ENCODE peak calls at places on chromosomes 3 and 15, in seven cellular contexts. One of them, this sample, is unnamed.

GRCh38 chr3:173983353-173983752 is 585.8 kb downstream of the NLGN1 start:
- DNase-seq in upper lobe of left lung: no peak
- DNase-seq in breast epithelium: no peak
- DNase-seq in AG09309: no peak
- DNase-seq in gastrocnemius medialis: no peak
- DNase-seq in OCI-LY7: no peak
- DNase-seq in choroid plexus epithelial cell: no peak
- DNase-seq in this sample: peak

GRCh38 chr3:39848365-39848764 is 39.0 kb downstream of the MYRIP start:
- DNase-seq in upper lobe of left lung: no peak
- DNase-seq in AG09309: no peak
- DNase-seq in breast epithelium: no peak
- DNase-seq in gastrocnemius medialis: no peak
- DNase-seq in OCI-LY7: no peak
- DNase-seq in choroid plexus epithelial cell: no peak
- DNase-seq in this sample: no peak

GRCh38 chr3:175068587-175068986 is 209.5 kb downstream of the NAALADL2 start:
- DNase-seq in choroid plexus epithelial cell: no peak
- DNase-seq in AG09309: no peak
- DNase-seq in breast epithelium: no peak
- DNase-seq in upper lobe of left lung: no peak
- DNase-seq in OCI-LY7: no peak
- DNase-seq in gastrocnemius medialis: no peak
- DNase-seq in this sample: no peak

GRCh38 chr15:40266828-40267304 is 16.0 kb downstream of the ANKRD63 start:
- DNase-seq in breast epithelium: no peak
- DNase-seq in upper lobe of left lung: peak
- DNase-seq in OCI-LY7: no peak
- DNase-seq in choroid plexus epithelial cell: peak
- DNase-seq in gastrocnemius medialis: no peak
- DNase-seq in AG09309: peak
- DNase-seq in this sample: peak

GRCh38 chr15:31128477-31128876 is 27.0 kb upstream of the TRPM1 start:
- DNase-seq in upper lobe of left lung: no peak
- DNase-seq in gastrocnemius medialis: no peak
- DNase-seq in AG09309: no peak
- DNase-seq in choroid plexus epithelial cell: no peak
- DNase-seq in breast epithelium: no peak
- DNase-seq in OCI-LY7: no peak
- DNase-seq in this sample: no peak

GRCh38 chr3:40191850-40192448 is 117.6 kb upstream of the EIF1B start:
- DNase-seq in choroid plexus epithelial cell: peak
- DNase-seq in gastrocnemius medialis: no peak
- DNase-seq in OCI-LY7: peak
- DNase-seq in upper lobe of left lung: peak
- DNase-seq in breast epithelium: no peak
- DNase-seq in AG09309: no peak
- DNase-seq in this sample: no peak

GRCh38 chr3:142210144-142210543 is 15.2 kb downstream of the GK5 start:
- DNase-seq in OCI-LY7: no peak
- DNase-seq in upper lobe of left lung: no peak
- DNase-seq in gastrocnemius medialis: no peak
- DNase-seq in choroid plexus epithelial cell: peak
- DNase-seq in breast epithelium: no peak
- DNase-seq in AG09309: no peak
- DNase-seq in this sample: no peak

GRCh38 chr3:31550452-31551251 is 17.9 kb downstream of the STT3B start:
- DNase-seq in upper lobe of left lung: no peak
- DNase-seq in gastrocnemius medialis: no peak
- DNase-seq in OCI-LY7: peak
- DNase-seq in choroid plexus epithelial cell: peak
- DNase-seq in breast epithelium: no peak
- DNase-seq in AG09309: no peak
- DNase-seq in this sample: no peak

GRCh38 chr15:100107606-100108225 is 234.1 kb downstream of the ADAMTS17 start:
- DNase-seq in breast epithelium: no peak
- DNase-seq in choroid plexus epithelial cell: no peak
- DNase-seq in gastrocnemius medialis: no peak
- DNase-seq in AG09309: no peak
- DNase-seq in OCI-LY7: no peak
- DNase-seq in upper lobe of left lung: no peak
- DNase-seq in this sample: no peak

GRCh38 chr3:177519588-177519987 is 322.3 kb upstream of the TBL1XR1 start:
- DNase-seq in AG09309: no peak
- DNase-seq in breast epithelium: no peak
- DNase-seq in OCI-LY7: no peak
- DNase-seq in choroid plexus epithelial cell: no peak
- DNase-seq in gastrocnemius medialis: no peak
- DNase-seq in upper lobe of left lung: no peak
- DNase-seq in this sample: no peak

GRCh38 chr3:56926513-56927282 is 124.9 kb upstream of the ARHGEF3 start:
- DNase-seq in AG09309: peak
- DNase-seq in OCI-LY7: no peak
- DNase-seq in gastrocnemius medialis: no peak
- DNase-seq in upper lobe of left lung: no peak
- DNase-seq in choroid plexus epithelial cell: peak
- DNase-seq in breast epithelium: no peak
- DNase-seq in this sample: peak

GRCh38 chr15:80967451-80967850 is 22.2 kb downstream of the MESD start:
- DNase-seq in AG09309: no peak
- DNase-seq in OCI-LY7: no peak
- DNase-seq in choroid plexus epithelial cell: peak
- DNase-seq in upper lobe of left lung: no peak
- DNase-seq in breast epithelium: no peak
- DNase-seq in gastrocnemius medialis: no peak
- DNase-seq in this sample: peak

GRCh38 chr3:134749802-134750553 is 45.1 kb upstream of the EPHB1 start:
- DNase-seq in AG09309: no peak
- DNase-seq in gastrocnemius medialis: no peak
- DNase-seq in breast epithelium: no peak
- DNase-seq in choroid plexus epithelial cell: no peak
- DNase-seq in upper lobe of left lung: no peak
- DNase-seq in OCI-LY7: no peak
- DNase-seq in this sample: no peak

GRCh38 chr3:111616417-111617105 is 21.4 kb upstream of the ZBED2 start:
- DNase-seq in AG09309: no peak
- DNase-seq in choroid plexus epithelial cell: peak
- DNase-seq in OCI-LY7: peak
- DNase-seq in gastrocnemius medialis: no peak
- DNase-seq in upper lobe of left lung: peak
- DNase-seq in breast epithelium: no peak
- DNase-seq in this sample: no peak

GRCh38 chr15:29088666-29089065 is 181.0 kb downstream of the NSMCE3 start:
- DNase-seq in breast epithelium: no peak
- DNase-seq in AG09309: no peak
- DNase-seq in upper lobe of left lung: no peak
- DNase-seq in OCI-LY7: no peak
- DNase-seq in choroid plexus epithelial cell: no peak
- DNase-seq in gastrocnemius medialis: no peak
- DNase-seq in this sample: no peak

GRCh38 chr3:183536238-183536880 is 19.1 kb downstream of the KLHL6 start:
- DNase-seq in upper lobe of left lung: no peak
- DNase-seq in AG09309: no peak
- DNase-seq in gastrocnemius medialis: no peak
- DNase-seq in choroid plexus epithelial cell: no peak
- DNase-seq in OCI-LY7: peak
- DNase-seq in breast epithelium: no peak
- DNase-seq in this sample: no peak

GRCh38 chr15:40010681-40011080 is 28.3 kb downstream of the SRP14 start:
- DNase-seq in upper lobe of left lung: no peak
- DNase-seq in breast epithelium: no peak
- DNase-seq in OCI-LY7: no peak
- DNase-seq in gastrocnemius medialis: peak
- DNase-seq in AG09309: peak
- DNase-seq in choroid plexus epithelial cell: peak
- DNase-seq in this sample: peak

GRCh38 chr15:94432279-94432678 is 200.9 kb downstream of the MCTP2 start:
- DNase-seq in breast epithelium: no peak
- DNase-seq in AG09309: no peak
- DNase-seq in upper lobe of left lung: no peak
- DNase-seq in gastrocnemius medialis: no peak
- DNase-seq in OCI-LY7: no peak
- DNase-seq in choroid plexus epithelial cell: no peak
- DNase-seq in this sample: no peak

GRCh38 chr3:42601898-42602581 is 1.6 kb downstream of the NKTR start:
- DNase-seq in choroid plexus epithelial cell: peak
- DNase-seq in breast epithelium: no peak
- DNase-seq in AG09309: no peak
- DNase-seq in upper lobe of left lung: no peak
- DNase-seq in gastrocnemius medialis: no peak
- DNase-seq in OCI-LY7: peak
- DNase-seq in this sample: no peak

DNA sequence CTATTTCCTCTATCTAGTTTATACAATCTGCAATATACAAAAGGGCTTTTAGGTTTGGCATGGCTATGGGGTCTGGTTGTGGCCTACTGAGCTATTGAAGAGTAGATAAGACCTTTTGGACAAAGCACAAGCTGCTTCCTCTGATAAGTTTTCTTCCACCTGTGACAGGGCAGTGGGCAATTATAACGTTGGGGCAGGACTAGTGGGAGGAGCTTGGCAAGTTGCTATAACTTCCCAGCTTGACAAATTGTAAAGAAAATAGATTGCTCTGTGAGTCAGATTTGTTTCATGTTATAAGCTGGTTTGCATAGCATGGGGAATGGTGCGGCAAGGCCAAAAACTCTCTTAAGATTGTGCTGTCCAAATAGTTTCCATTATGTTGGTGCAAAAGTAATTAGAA is 64.9 kb downstream of the SLC7A14 start:
- DNase-seq in upper lobe of left lung: no peak
- DNase-seq in choroid plexus epithelial cell: no peak
- DNase-seq in gastrocnemius medialis: no peak
- DNase-seq in OCI-LY7: no peak
- DNase-seq in AG09309: no peak
- DNase-seq in breast epithelium: no peak
- DNase-seq in this sample: no peak
- H3K4me3 ChIP-seq in upper lobe of left lung: no peak
- H3K4me3 ChIP-seq in choroid plexus epithelial cell: no peak
- H3K4me3 ChIP-seq in gastrocnemius medialis: no peak
- H3K4me3 ChIP-seq in OCI-LY7: no peak
- H3K4me3 ChIP-seq in AG09309: no peak
- H3K4me3 ChIP-seq in breast epithelium: no peak
- H3K4me3 ChIP-seq in this sample: no peak

GRCh38 chr3:187735383-187735782 is 9.9 kb downstream of the BCL6 start:
- DNase-seq in choroid plexus epithelial cell: peak
- DNase-seq in upper lobe of left lung: no peak
- DNase-seq in breast epithelium: no peak
- DNase-seq in AG09309: no peak
- DNase-seq in OCI-LY7: no peak
- DNase-seq in gastrocnemius medialis: no peak
- DNase-seq in this sample: no peak

GRCh38 chr3:187737401-187738088 is 7.7 kb downstream of the BCL6 start:
- DNase-seq in gastrocnemius medialis: no peak
- DNase-seq in choroid plexus epithelial cell: peak
- DNase-seq in upper lobe of left lung: peak
- DNase-seq in OCI-LY7: no peak
- DNase-seq in AG09309: no peak
- DNase-seq in breast epithelium: peak
- DNase-seq in this sample: no peak

GRCh38 chr3:187738089-187738399 is 7.2 kb downstream of the BCL6 start:
- DNase-seq in AG09309: no peak
- DNase-seq in breast epithelium: no peak
- DNase-seq in OCI-LY7: no peak
- DNase-seq in upper lobe of left lung: no peak
- DNase-seq in gastrocnemius medialis: no peak
- DNase-seq in choroid plexus epithelial cell: no peak
- DNase-seq in this sample: no peak

GRCh38 chr3:187735837-187736236 is 9.4 kb downstream of the BCL6 start:
- DNase-seq in gastrocnemius medialis: peak
- DNase-seq in OCI-LY7: no peak
- DNase-seq in choroid plexus epithelial cell: no peak
- DNase-seq in upper lobe of left lung: no peak
- DNase-seq in breast epithelium: no peak
- DNase-seq in AG09309: no peak
- DNase-seq in this sample: no peak

GRCh38 chr3:187736418-187736871 is 8.8 kb downstream of the BCL6 start:
- DNase-seq in OCI-LY7: no peak
- DNase-seq in upper lobe of left lung: peak
- DNase-seq in AG09309: no peak
- DNase-seq in gastrocnemius medialis: peak
- DNase-seq in breast epithelium: no peak
- DNase-seq in choroid plexus epithelial cell: peak
- DNase-seq in this sample: no peak
- H3K4me3 ChIP-seq in OCI-LY7: no peak
- H3K4me3 ChIP-seq in upper lobe of left lung: peak
- H3K4me3 ChIP-seq in AG09309: no peak
- H3K4me3 ChIP-seq in gastrocnemius medialis: peak
- H3K4me3 ChIP-seq in breast epithelium: peak
- H3K4me3 ChIP-seq in choroid plexus epithelial cell: no peak
- H3K4me3 ChIP-seq in this sample: no peak

DNA sequence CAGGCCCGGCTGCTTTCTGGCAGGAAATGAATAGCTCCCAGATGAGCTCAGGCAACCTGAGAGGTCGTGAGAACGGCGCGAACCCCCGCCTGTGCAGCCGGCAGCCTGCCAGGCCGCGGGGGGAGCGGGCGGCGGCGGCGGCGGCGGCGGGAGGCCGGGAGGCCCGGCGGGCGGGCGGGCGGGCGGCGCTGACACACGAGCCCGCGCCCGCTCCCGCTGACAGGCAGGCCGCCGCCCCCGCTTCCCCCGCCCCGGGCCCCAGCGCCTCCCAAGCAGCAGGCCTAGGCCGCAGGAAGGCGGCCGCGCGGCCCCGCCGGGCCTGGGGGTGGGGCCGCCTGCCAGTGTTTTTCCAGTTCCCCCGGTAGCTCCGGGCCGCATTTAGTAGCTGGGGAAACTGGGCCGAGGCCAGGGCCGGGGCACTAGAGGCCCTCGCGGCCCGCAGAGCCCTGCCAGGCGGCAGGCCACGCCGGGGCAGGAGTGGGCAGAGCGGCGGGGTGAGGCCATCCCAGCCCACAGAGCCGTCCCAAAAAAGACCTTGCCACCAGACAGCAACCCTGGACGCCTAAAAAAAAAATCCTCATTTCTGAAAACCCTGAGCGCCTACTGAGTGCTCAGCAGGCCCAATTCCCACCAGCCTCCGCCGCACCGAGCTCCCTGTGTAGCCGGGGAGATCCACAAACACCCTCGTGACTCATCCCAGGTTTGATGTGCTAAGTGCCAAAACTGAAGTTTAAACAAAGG is 5.6 kb downstream of the HES1 start:
- DNase-seq in breast epithelium: peak
- DNase-seq in OCI-LY7: peak
- DNase-seq in upper lobe of left lung: peak
- DNase-seq in AG09309: peak
- DNase-seq in gastrocnemius medialis: peak
- DNase-seq in choroid plexus epithelial cell: peak
- DNase-seq in this sample: peak
- H3K4me3 ChIP-seq in breast epithelium: peak
- H3K4me3 ChIP-seq in OCI-LY7: peak
- H3K4me3 ChIP-seq in upper lobe of left lung: peak
- H3K4me3 ChIP-seq in AG09309: peak
- H3K4me3 ChIP-seq in gastrocnemius medialis: peak
- H3K4me3 ChIP-seq in choroid plexus epithelial cell: peak
- H3K4me3 ChIP-seq in this sample: peak

DNA sequence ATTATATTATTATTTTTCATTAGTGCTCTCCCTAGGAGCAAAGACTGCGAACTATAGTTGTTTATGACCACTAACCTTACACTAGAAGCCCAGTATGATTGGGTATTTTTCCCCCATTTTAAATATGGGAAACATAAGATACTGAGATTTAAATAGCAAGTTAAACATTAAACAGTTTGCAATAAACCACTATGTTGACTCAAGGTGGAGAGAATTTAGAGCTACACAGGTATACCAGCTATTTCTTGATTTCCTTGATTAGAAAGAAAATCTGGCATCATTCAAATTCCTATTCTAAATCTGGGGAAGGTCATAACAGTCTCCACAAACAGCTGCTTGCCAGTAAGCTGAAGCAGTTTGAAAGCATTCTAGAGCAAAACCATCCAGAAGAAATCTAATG is 863.8 kb upstream of the CFAP20DC start:
- DNase-seq in choroid plexus epithelial cell: no peak
- DNase-seq in breast epithelium: no peak
- DNase-seq in gastrocnemius medialis: no peak
- DNase-seq in AG09309: no peak
- DNase-seq in OCI-LY7: no peak
- DNase-seq in upper lobe of left lung: no peak
- DNase-seq in this sample: no peak
- H3K4me3 ChIP-seq in choroid plexus epithelial cell: no peak
- H3K4me3 ChIP-seq in breast epithelium: no peak
- H3K4me3 ChIP-seq in gastrocnemius medialis: no peak
- H3K4me3 ChIP-seq in AG09309: no peak
- H3K4me3 ChIP-seq in OCI-LY7: no peak
- H3K4me3 ChIP-seq in upper lobe of left lung: no peak
- H3K4me3 ChIP-seq in this sample: no peak